ENCODE peak calls at places on chromosomes 3 and 15, in six cellular contexts. W is NCI-H1092; Y is activated CD8-positive, alpha-beta memory T cell treated with anti-CD3 and anti-CD28 coated beads for 1 hour; H is GM04504; G is substantia nigra; A is LHCN-M2. B is an unnamed sample.

GRCh38 chr15:88894348-88894818 is 961 bp downstream of the HAPLN3 start:
- DNase-seq in W (no peak), Y (peak), H (no peak), G (no peak), A (no peak), B (no peak)

GRCh38 chr3:98561727-98562521 is 30.1 kb downstream of the GPR15 start:
- DNase-seq in W (no peak), Y (no peak), H (no peak), G (no peak), A (peak), B (no peak)

GRCh38 chr3:129591932-129592331 is 14.5 kb downstream of the PLXND1 start:
- DNase-seq in W (no peak), Y (no peak), H (no peak), G (no peak), A (no peak), B (no peak)

GRCh38 chr15:80424381-80424780 is 20.2 kb downstream of the ARNT2 start:
- DNase-seq in W (no peak), Y (no peak), H (no peak), G (no peak), A (peak), B (no peak)

GRCh38 chr15:78654272-78654671 is 13.3 kb upstream of the CHRNB4 start:
- DNase-seq in W (no peak), Y (no peak), H (no peak), G (no peak), A (no peak), B (no peak)

GRCh38 chr3:126494204-126494603 is 18.5 kb upstream of the ZXDC start:
- DNase-seq in W (no peak), Y (no peak), H (no peak), G (no peak), A (peak), B (no peak)

GRCh38 chr3:32861681-32862080 is 43.9 kb downstream of the TRIM71 start:
- DNase-seq in W (no peak), Y (no peak), H (no peak), G (no peak), A (no peak), B (no peak)

GRCh38 chr3:183927059-183927458 is 42.4 kb upstream of the PARL start:
- DNase-seq in W (no peak), Y (no peak), H (no peak), G (no peak), A (no peak), B (no peak)

GRCh38 chr3:13111874-13112520 is 38.8 kb upstream of the IQSEC1 start:
- DNase-seq in W (no peak), Y (no peak), H (no peak), G (no peak), A (no peak), B (no peak)

GRCh38 chr3:196804775-196805174 is 62.9 kb upstream of the SENP5 start:
- DNase-seq in W (no peak), Y (no peak), H (no peak), G (no peak), A (no peak), B (no peak)

GRCh38 chr3:5494913-5495519 is 307.5 kb downstream of the EDEM1 start:
- DNase-seq in W (no peak), Y (no peak), H (no peak), G (no peak), A (no peak), B (no peak)

GRCh38 chr15:52427804-52428203 is 100.9 kb downstream of the MYO5A start:
- DNase-seq in W (no peak), Y (no peak), H (no peak), G (no peak), A (peak), B (no peak)

GRCh38 chr15:81419304-81419943 is 45.4 kb upstream of the TMC3 start:
- DNase-seq in W (no peak), Y (no peak), H (no peak), G (no peak), A (peak), B (no peak)

GRCh38 chr15:68053997-68054657 is at the start of gene PIAS1:
- DNase-seq in W (peak), Y (peak), H (peak), G (peak), A (peak), B (peak)

GRCh38 chr15:72271895-72272212 is 500 bp downstream of the PARP6 start:
- DNase-seq in W (peak), Y (no peak), H (no peak), G (no peak), A (peak), B (peak)

GRCh38 chr3:42935472-42935871 is 29.5 kb downstream of the ZNF662 start:
- DNase-seq in W (no peak), Y (no peak), H (no peak), G (no peak), A (no peak), B (peak)

GRCh38 chr3:45968706-45969105 is 25.4 kb downstream of the CXCR6 start:
- DNase-seq in W (no peak), Y (no peak), H (peak), G (no peak), A (no peak), B (no peak)

GRCh38 chr3:178140491-178140890 is 395.7 kb upstream of the KCNMB2 start:
- DNase-seq in W (no peak), Y (no peak), H (no peak), G (no peak), A (peak), B (no peak)

GRCh38 chr15:60391722-60392340 is 6.0 kb downstream of the ANXA2 start:
- DNase-seq in W (no peak), Y (no peak), H (no peak), G (no peak), A (peak), B (no peak)

GRCh38 chr15:90086868-90087268 is 15.4 kb downstream of the IDH2 start:
- DNase-seq in W (no peak), Y (no peak), H (no peak), G (no peak), A (peak), B (no peak)

GRCh38 chr3:156602424-156602823 is 47.5 kb upstream of the SSR3 start:
- DNase-seq in W (no peak), Y (no peak), H (no peak), G (no peak), A (peak), B (no peak)

GRCh38 chr3:73855792-73856191 is 231.1 kb upstream of the PDZRN3 start:
- DNase-seq in W (no peak), Y (no peak), H (no peak), G (no peak), A (no peak), B (no peak)

GRCh38 chr15:68699881-68700394 is 120.8 kb downstream of the ANP32A start:
- DNase-seq in W (no peak), Y (no peak), H (no peak), G (peak), A (no peak), B (no peak)

GRCh38 chr15:80568298-80568697 is 126.8 kb upstream of the ABHD17C start:
- DNase-seq in W (no peak), Y (no peak), H (no peak), G (no peak), A (peak), B (no peak)

GRCh38 chr3:150544040-150544439 is 2.3 kb downstream of the SERP1 start:
- DNase-seq in W (no peak), Y (no peak), H (peak), G (no peak), A (peak), B (no peak)

GRCh38 chr3:150371741-150372254 is 36.3 kb upstream of the TSC22D2 start:
- DNase-seq in W (no peak), Y (no peak), H (peak), G (no peak), A (peak), B (no peak)

GRCh38 chr3:28667646-28668376 is 319.2 kb upstream of the AZI2 start:
- DNase-seq in W (peak), Y (no peak), H (peak), G (no peak), A (peak), B (peak)

GRCh38 chr3:124577494-124578167 is 152.6 kb upstream of the UMPS start:
- DNase-seq in W (no peak), Y (no peak), H (no peak), G (no peak), A (no peak), B (no peak)